ENCODE peak calls at places on chromosomes 16 and 17, in six cellular contexts. P, V, G, B, T and Z are unnamed samples.

GRCh38 chr17:6098466-6099180 is 28.4 kb downstream of the WSCD1 start:
- DNase-seq in V (peak), G (no peak), P (peak), T (no peak), B (peak), Z (no peak)

GRCh38 chr17:50274142-50274944 is at the start of gene TMEM92:
- DNase-seq in G (no peak), T (peak), B (peak), V (peak), P (no peak), Z (peak)

GRCh38 chr16:30526137-30526822 is at the start of gene ZNF768:
- DNase-seq in B (no peak), P (peak), G (peak), V (peak), T (peak), Z (peak)

GRCh38 chr17:73586153-73586906 is 57.9 kb downstream of the SDK2 start:
- DNase-seq in P (no peak), T (no peak), B (no peak), V (no peak), G (no peak), Z (no peak)

GRCh38 chr16:51637744-51638100 is 486.7 kb upstream of the SALL1 start:
- DNase-seq in G (no peak), T (no peak), V (no peak), P (no peak), B (no peak), Z (no peak)

GRCh38 chr17:13957636-13958035 is 111.7 kb upstream of the COX10 start:
- DNase-seq in V (no peak), B (no peak), P (no peak), G (no peak), T (no peak), Z (no peak)

GRCh38 chr17:64992325-64992802 is 64.2 kb downstream of the GNA13 start:
- DNase-seq in G (peak), V (peak), B (no peak), T (no peak), P (peak), Z (no peak)

GRCh38 chr16:50067290-50067853 is 1.6 kb downstream of the HEATR3 start:
- DNase-seq in G (peak), P (no peak), B (no peak), T (peak), V (peak), Z (peak)

GRCh38 chr16:84933774-84934571 is 77.4 kb downstream of the ZDHHC7 start:
- DNase-seq in V (no peak), P (peak), B (peak), G (no peak), T (no peak), Z (peak)

GRCh38 chr16:2082171-2082982 is 34.6 kb downstream of the TSC2 start:
- DNase-seq in B (no peak), G (no peak), P (no peak), V (no peak), T (no peak), Z (peak)

GRCh38 chr16:56614549-56614991 is 6.2 kb downstream of the MT2A start:
- DNase-seq in G (no peak), B (no peak), P (no peak), V (no peak), T (no peak), Z (no peak)

GRCh38 chr16:8931864-8932263 is 31.8 kb downstream of the USP7 start:
- DNase-seq in V (peak), T (peak), P (peak), G (peak), B (no peak), Z (peak)

GRCh38 chr17:50779747-50780363 is 12.5 kb upstream of the ANKRD40CL start:
- DNase-seq in V (no peak), T (no peak), G (no peak), P (no peak), B (no peak), Z (no peak)

GRCh38 chr17:63930951-63931575 is 1.1 kb downstream of the CD79B start:
- DNase-seq in V (peak), P (peak), G (no peak), T (peak), B (peak), Z (peak)

GRCh38 chr16:80197790-80198201 is 343.0 kb upstream of the DYNLRB2 start:
- DNase-seq in T (no peak), V (no peak), G (peak), B (no peak), P (no peak), Z (peak)

GRCh38 chr17:59757043-59757824 is 49.8 kb downstream of the VMP1 start:
- DNase-seq in P (no peak), V (no peak), B (no peak), T (no peak), G (no peak), Z (no peak)

GRCh38 chr17:56913000-56913866 is 616 bp downstream of the TRIM25 start:
- DNase-seq in G (peak), B (no peak), T (peak), V (peak), P (no peak), Z (no peak)